ENCODE peak calls at places on chromosomes 13 and 19, in seven cellular contexts. A, M, W, J, G, I and V are unnamed samples.

GRCh38 chr13:98187155-98187726 is 10.2 kb upstream of the RNF113B start:
- DNase-seq in A (no peak), M (no peak), W (no peak), J (no peak), G (no peak), I (no peak), V (no peak)

GRCh38 chr13:55007681-55008080 is 1979.1 kb downstream of the OLFM4 start:
- DNase-seq in A (no peak), M (no peak), W (no peak), J (no peak), G (no peak), I (no peak), V (no peak)

GRCh38 chr19:56732974-56733373 is 61.4 kb upstream of the ZNF835 start:
- DNase-seq in A (no peak), M (peak; percentile 27), W (no peak), J (peak; percentile 18), G (no peak), I (no peak), V (peak; percentile 32)

GRCh38 chr13:99542788-99543406 is 41.6 kb downstream of the TM9SF2 start:
- DNase-seq in A (no peak), M (no peak), W (no peak), J (no peak), G (no peak), I (no peak), V (no peak)

GRCh38 chr13:110014719-110015118 is 228.3 kb upstream of the IRS2 start:
- DNase-seq in A (no peak), M (no peak), W (no peak), J (no peak), G (no peak), I (no peak), V (no peak)

GRCh38 chr19:39264306-39265290 is 3.6 kb upstream of the IFNL2 start:
- DNase-seq in A (peak; percentile 67), M (peak; percentile 27), W (no peak), J (no peak), G (no peak), I (no peak), V (peak; percentile 54)

GRCh38 chr13:98972059-98972458 is 5.8 kb downstream of the DOCK9 start:
- DNase-seq in A (no peak), M (no peak), W (no peak), J (no peak), G (no peak), I (no peak), V (no peak)

GRCh38 chr19:11092181-11092538 is 2.9 kb downstream of the LDLR start:
- DNase-seq in A (no peak), M (no peak), W (peak; percentile 74), J (peak; percentile 88), G (no peak), I (peak; percentile 93), V (no peak)

GRCh38 chr19:56751078-56751489 is 79.5 kb upstream of the ZNF835 start:
- DNase-seq in A (no peak), M (peak; percentile 69), W (no peak), J (peak; percentile 47), G (no peak), I (no peak), V (peak; percentile 94)

GRCh38 chr19:934197-934840 is 8.5 kb downstream of the ARID3A start:
- DNase-seq in A (no peak), M (no peak), W (no peak), J (no peak), G (no peak), I (no peak), V (no peak)

GRCh38 chr19:47111081-47111589 is 2.4 kb downstream of the ZC3H4 start:
- DNase-seq in A (no peak), M (no peak), W (no peak), J (no peak), G (no peak), I (no peak), V (no peak)

GRCh38 chr13:67224148-67224846 is 5.8 kb downstream of the PCDH9 start:
- DNase-seq in A (peak; percentile 51), M (peak; percentile 56), W (peak; percentile 82), J (peak; percentile 46), G (peak; percentile 33), I (peak; percentile 83), V (peak; percentile 77)

GRCh38 chr13:47250141-47250540 is 353.3 kb upstream of the HTR2A start:
- DNase-seq in A (no peak), M (no peak), W (peak; percentile 64), J (no peak), G (no peak), I (no peak), V (no peak)

GRCh38 chr13:42215578-42216421 is 56.2 kb upstream of the AKAP11 start:
- DNase-seq in A (peak; percentile 41), M (peak; percentile 4), W (peak; percentile 60), J (peak; percentile 44), G (no peak), I (peak; percentile 53), V (peak; percentile 57)

GRCh38 chr19:18660051-18660910 is 23.2 kb upstream of the CRTC1 start:
- DNase-seq in A (no peak), M (no peak), W (peak; percentile 69), J (peak; percentile 97), G (no peak), I (peak; percentile 93), V (no peak)

GRCh38 chr19:33823341-33823740 is 26.7 kb downstream of the KCTD15 start:
- DNase-seq in A (no peak), M (no peak), W (no peak), J (no peak), G (no peak), I (no peak), V (no peak)

GRCh38 chr13:74206061-74206561 is 71.9 kb upstream of the KLF12 start:
- DNase-seq in A (no peak), M (no peak), W (peak; percentile 92), J (peak; percentile 38), G (no peak), I (peak; percentile 64), V (peak; percentile 40)

GRCh38 chr13:76852991-76853390 is 33.2 kb downstream of the KCTD12 start:
- DNase-seq in A (no peak), M (no peak), W (peak; percentile 59), J (peak; percentile 35), G (no peak), I (peak; percentile 40), V (no peak)
- H3K4ac ChIP-seq in A (no peak overlapping the region), M (no peak overlapping the region), W (no peak overlapping the region), J (no peak overlapping the region), G (no peak overlapping the region), I (no peak overlapping the region), V (no peak overlapping the region)

GRCh38 chr13:102333320-102334181 is 68.3 kb downstream of the FGF14 start:
- DNase-seq in A (no peak), M (no peak), W (no peak), J (no peak), G (no peak), I (peak; percentile 18), V (no peak)
- H3K4ac ChIP-seq in A (no peak overlapping the region), M (no peak overlapping the region), W (no peak overlapping the region), J (no peak overlapping the region), G (no peak overlapping the region), I (no peak overlapping the region), V (no peak overlapping the region)

GRCh38 chr13:25701304-25701703 is 329.5 kb downstream of the ATP8A2 start:
- DNase-seq in A (no peak), M (no peak), W (no peak), J (no peak), G (no peak), I (no peak), V (no peak)
- H3K4ac ChIP-seq in A (no peak overlapping the region), M (no peak overlapping the region), W (no peak overlapping the region), J (no peak overlapping the region), G (no peak overlapping the region), I (no peak overlapping the region), V (no peak overlapping the region)

DNA sequence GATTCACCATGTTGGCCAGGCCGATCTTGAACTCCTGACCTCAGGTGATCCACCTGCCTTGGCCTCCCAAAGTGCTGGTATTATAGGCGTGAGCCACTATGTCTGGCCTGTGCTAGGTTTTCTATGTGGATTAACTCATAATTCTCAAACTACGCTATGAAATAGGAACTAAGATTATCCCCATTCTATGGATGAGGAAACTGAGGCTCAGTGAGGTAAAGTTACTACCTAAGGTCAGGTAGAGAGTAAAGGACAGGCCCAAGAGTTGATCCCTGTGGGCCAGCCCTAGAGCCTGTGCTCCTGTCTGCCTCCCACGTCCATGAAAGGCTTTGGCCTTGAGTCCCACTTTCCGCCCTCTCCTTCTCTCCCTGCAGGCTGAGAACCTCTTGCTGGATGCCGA is 20.0 kb downstream of the MARK4 start:
- DNase-seq in A (no peak), M (no peak), W (no peak), J (no peak), G (no peak), I (no peak), V (no peak)
- H3K4ac ChIP-seq in A (no peak overlapping the region), M (no peak overlapping the region), W (no peak overlapping the region), J (no peak overlapping the region), G (no peak overlapping the region), I (no peak overlapping the region), V (no peak overlapping the region)

GRCh38 chr19:28065026-28065425 is 1147.9 kb downstream of the UQCRFS1 start:
- DNase-seq in A (no peak), M (no peak), W (no peak), J (no peak), G (no peak), I (no peak), V (peak; percentile 70)

GRCh38 chr19:28066988-28067387 is 1146.0 kb downstream of the UQCRFS1 start:
- DNase-seq in A (no peak), M (no peak), W (no peak), J (no peak), G (no peak), I (no peak), V (no peak)

GRCh38 chr19:28066161-28066560 is 1146.8 kb downstream of the UQCRFS1 start:
- DNase-seq in A (no peak), M (no peak), W (no peak), J (no peak), G (no peak), I (no peak), V (no peak)

GRCh38 chr19:28063702-28064101 is 1149.2 kb downstream of the UQCRFS1 start:
- DNase-seq in A (no peak), M (no peak), W (no peak), J (no peak), G (no peak), I (no peak), V (no peak)

DNA sequence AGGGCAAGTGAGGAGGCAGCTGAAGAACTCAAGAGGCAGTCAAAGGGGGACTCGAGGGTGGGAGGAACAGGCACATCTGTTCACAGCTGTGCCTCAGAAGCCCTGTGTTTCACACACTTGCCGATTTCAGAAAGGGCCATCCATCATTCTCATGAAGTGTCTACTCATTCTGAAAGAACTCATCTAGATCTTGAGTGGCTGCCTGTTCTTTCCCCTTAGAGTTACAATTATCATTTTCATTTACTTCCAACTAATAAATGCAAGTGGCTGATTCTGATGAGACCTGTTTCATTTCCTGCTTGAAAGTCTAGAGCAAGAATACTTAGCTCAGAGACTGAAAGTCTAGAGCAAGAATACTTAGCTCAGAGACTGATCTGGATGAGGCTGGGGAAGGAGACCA is 1145.1 kb downstream of the UQCRFS1 start:
- DNase-seq in A (no peak), M (no peak), W (no peak), J (no peak), G (no peak), I (no peak), V (no peak)
- H3K4ac ChIP-seq in A (no peak overlapping the region), M (no peak overlapping the region), W (no peak overlapping the region), J (no peak overlapping the region), G (no peak overlapping the region), I (no peak overlapping the region), V (no peak overlapping the region)

DNA sequence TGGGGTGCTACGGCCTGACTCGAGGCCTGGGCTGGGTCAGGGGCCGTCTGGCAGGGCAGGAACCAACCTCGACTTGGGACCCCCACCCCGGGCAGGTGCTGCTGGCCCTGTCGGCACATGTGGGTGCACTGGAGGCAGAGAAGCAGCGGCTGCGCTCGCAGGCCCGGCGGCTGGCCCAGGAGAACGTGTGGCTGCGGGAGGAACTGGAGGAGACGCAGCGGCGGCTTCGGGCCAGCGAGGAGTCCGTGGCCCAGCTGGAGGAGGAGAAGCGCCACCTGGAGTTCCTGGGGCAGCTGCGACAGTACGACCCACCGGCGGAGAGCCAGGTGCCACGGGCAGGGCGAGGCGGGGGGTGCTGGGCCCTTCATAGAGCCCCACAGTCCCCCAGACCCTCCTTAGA is 5.9 kb downstream of the KLC3 start:
- DNase-seq in A (peak; percentile 75), M (no peak), W (no peak), J (peak; percentile 20), G (no peak), I (no peak), V (peak; percentile 46)
- H3K4ac ChIP-seq in A (no peak overlapping the region), M (no peak overlapping the region), W (no peak overlapping the region), J (no peak overlapping the region), G (no peak overlapping the region), I (no peak overlapping the region), V (no peak overlapping the region)